ENCODE peak calls at places on chromosomes 3 and 15, in seven cellular contexts. W is cardiac muscle cell, S is tibial artery, H is heart left ventricle, F is body of pancreas, B is astrocyte of the spinal cord, Y is breast epithelium. Z is an unnamed sample.

GRCh38 chr3:4271834-4272233 is 31.3 kb upstream of the SETMAR start:
- DNase-seq in W (peak; percentile 17), S (no peak), F (no peak), B (peak; percentile 52), H (no peak), Y (no peak), Z (peak; percentile 44)

GRCh38 chr3:57152150-57152549 is 13.0 kb downstream of the IL17RD start:
- DNase-seq in Y (no peak), B (peak; percentile 42), F (no peak), W (no peak), H (no peak), S (peak; percentile 26), Z (no peak)

GRCh38 chr3:73611176-73611575 is 13.6 kb downstream of the PDZRN3 start:
- DNase-seq in W (peak; percentile 79), F (no peak), B (no peak), S (no peak), H (no peak), Y (no peak), Z (no peak)

GRCh38 chr3:42014443-42014945 is 52.6 kb upstream of the ULK4 start:
- DNase-seq in F (no peak), H (no peak), Y (no peak), S (no peak), B (peak; percentile 39), W (no peak), Z (no peak)

GRCh38 chr15:68196445-68197169 is 8.5 kb downstream of the CALML4 start:
- DNase-seq in H (no peak), Y (no peak), W (no peak), B (no peak), S (no peak), F (no peak), Z (no peak)

GRCh38 chr3:152376351-152377183 is 107.8 kb downstream of the MBNL1 start:
- DNase-seq in S (no peak), Y (no peak), F (no peak), H (no peak), B (peak; percentile 64), W (peak; percentile 56), Z (no peak)

GRCh38 chr15:42151012-42151615 is 5.3 kb downstream of the PLA2G4F start:
- DNase-seq in F (no peak), S (no peak), H (no peak), Y (no peak), W (no peak), B (no peak), Z (no peak)

GRCh38 chr3:65019412-65020093 is 331.8 kb upstream of the ADAMTS9 start:
- DNase-seq in Y (no peak), F (peak; percentile 23), B (no peak), H (no peak), W (no peak), S (no peak), Z (peak; percentile 15)

GRCh38 chr3:36903119-36903882 is 41.6 kb downstream of the TRANK1 start:
- DNase-seq in Y (no peak), W (peak; percentile 13), F (no peak), B (no peak), S (no peak), H (no peak), Z (no peak)

GRCh38 chr3:127299276-127299675 is 11.4 kb upstream of the PRR20G start:
- DNase-seq in H (no peak), B (no peak), S (peak; percentile 51), Y (no peak), F (no peak), W (no peak), Z (peak; percentile 8)

GRCh38 chr3:196994056-196994455 is 25.4 kb upstream of the PIGZ start:
- DNase-seq in W (no peak), S (no peak), F (no peak), Y (no peak), B (no peak), H (no peak), Z (no peak)

GRCh38 chr3:181629701-181630100 is 82.0 kb upstream of the SOX2 start:
- DNase-seq in B (no peak), Y (no peak), W (peak; percentile 7), H (no peak), F (no peak), S (no peak), Z (no peak)

GRCh38 chr3:16056210-16056607 is 118.3 kb upstream of the GALNT15 start:
- DNase-seq in F (no peak), S (peak; percentile 86), W (peak; percentile 39), H (no peak), Y (no peak), B (peak; percentile 45), Z (peak; percentile 46)

GRCh38 chr15:63501256-63502089 is 2.9 kb upstream of the USP3 start:
- DNase-seq in W (peak; percentile 97), F (peak; percentile 83), S (peak; percentile 86), H (peak; percentile 86), B (peak; percentile 94), Y (peak; percentile 75), Z (peak; percentile 86)

GRCh38 chr3:160755776-160756304 is at the start of gene PPM1L:
- DNase-seq in S (peak; percentile 52), Y (peak; percentile 52), F (peak; percentile 69), H (peak; percentile 71), W (peak; percentile 52), B (peak; percentile 52), Z (peak; percentile 54)

GRCh38 chr3:63855333-63855940 is 8.2 kb downstream of the THOC7 start:
- DNase-seq in Y (no peak), B (no peak), S (no peak), W (no peak), F (no peak), H (no peak), Z (peak; percentile 67)

GRCh38 chr15:63050737-63051700 is 8.5 kb downstream of the TPM1 start:
- DNase-seq in W (peak; percentile 71), Y (no peak), S (no peak), H (no peak), F (no peak), B (peak; percentile 83), Z (no peak)

GRCh38 chr3:98599647-98600411 is 6.4 kb upstream of the CPOX start:
- DNase-seq in H (no peak), S (no peak), Y (no peak), W (no peak), F (no peak), B (no peak), Z (no peak)

GRCh38 chr3:129967761-129968160 is 6.8 kb upstream of the TRH start:
- DNase-seq in W (no peak), H (no peak), Y (no peak), S (no peak), B (no peak), F (no peak), Z (no peak)

GRCh38 chr3:138939563-138940241 is 7.2 kb downstream of the FOXL2 start:
- DNase-seq in Y (no peak), S (no peak), W (no peak), H (no peak), F (no peak), B (no peak), Z (no peak)

GRCh38 chr3:161208931-161209330 is 12.2 kb upstream of the NMD3 start:
- DNase-seq in F (no peak), S (no peak), B (no peak), H (no peak), Y (no peak), W (no peak), Z (no peak)

GRCh38 chr15:67824157-67824899 is 981 bp upstream of the SKOR1 start:
- DNase-seq in S (no peak), B (no peak), W (no peak), Y (peak; percentile 27), F (no peak), H (no peak), Z (no peak)

GRCh38 chr15:87619161-87619960 is 637.2 kb downstream of the NTRK3 start:
- DNase-seq in S (peak; percentile 31), B (peak; percentile 84), H (no peak), F (no peak), Y (no peak), W (peak; percentile 92), Z (no peak)

GRCh38 chr3:43373588-43373935 is 87.2 kb downstream of the SNRK start:
- DNase-seq in S (no peak), Y (no peak), B (peak; percentile 29), W (peak; percentile 47), F (no peak), H (no peak), Z (peak; percentile 16)

GRCh38 chr3:72702390-72702789 is 145.9 kb downstream of the SHQ1 start:
- DNase-seq in W (no peak), H (peak; percentile 20), F (no peak), S (no peak), Y (no peak), B (no peak), Z (no peak)

GRCh38 chr3:186208328-186208989 is 99.6 kb upstream of the ETV5 start:
- DNase-seq in F (no peak), B (no peak), Y (no peak), S (no peak), H (no peak), W (no peak), Z (no peak)
- TF ChIP-seq CTCF in F (peak; percentile 33), B (no peak), Y (no peak), S (no peak), H (no peak), W (no peak), Z (no peak)

DNA sequence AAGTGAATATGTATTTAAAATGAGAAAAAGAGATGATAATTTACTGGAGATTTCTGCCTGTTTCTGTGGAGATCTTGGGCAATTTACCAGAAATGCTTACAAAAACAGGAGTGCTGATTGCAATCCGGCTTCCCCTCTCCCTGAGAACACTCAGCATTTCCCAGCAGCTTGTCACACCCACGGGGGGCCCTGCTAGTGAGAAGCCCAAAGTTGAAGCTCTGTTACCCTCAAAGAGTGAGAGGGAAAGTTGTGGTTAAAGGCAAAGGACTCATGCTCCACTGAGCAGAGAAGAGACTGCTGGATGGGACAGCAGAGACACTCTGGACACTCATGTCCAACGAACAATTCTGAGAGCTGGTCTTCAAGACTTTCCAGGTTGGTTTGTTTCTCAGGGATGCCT is 2.9 kb downstream of the MCTP2 start:
- DNase-seq in W (peak; percentile 30), H (no peak), B (peak; percentile 35), S (no peak), Y (no peak), F (no peak), Z (no peak)
- H3K4me3 ChIP-seq in W (no peak overlapping the region), H (no peak overlapping the region), B (no peak overlapping the region), S (no peak overlapping the region), Y (no peak overlapping the region), F (no peak overlapping the region), Z (no peak overlapping the region)

DNA sequence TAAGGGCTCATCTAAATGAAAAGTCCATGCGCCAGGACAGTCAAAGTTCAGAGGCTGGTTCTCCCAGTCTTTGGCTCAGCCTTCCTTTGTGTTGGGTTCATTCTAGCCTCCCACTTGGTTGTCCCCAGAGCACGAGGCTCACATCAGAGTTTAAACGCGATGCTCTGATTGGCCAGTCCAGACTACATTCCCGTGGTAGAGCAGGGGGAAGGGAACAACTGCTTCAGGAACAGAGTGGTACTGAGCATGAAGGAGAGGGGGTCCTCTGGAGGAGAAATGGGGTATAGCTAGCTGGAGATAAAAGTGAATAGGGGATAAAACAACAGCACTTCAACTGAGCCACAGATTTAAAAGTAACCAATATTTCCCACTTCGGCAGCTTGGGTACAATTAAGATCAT is 32.2 kb downstream of the ANAPC13 start:
- DNase-seq in W (peak; percentile 20), F (no peak), B (no peak), H (no peak), S (no peak), Y (no peak), Z (no peak)
- TF ChIP-seq CTCF in W (peak; percentile 11), F (peak; percentile 8), B (peak; percentile 18), H (peak; percentile 18), S (no peak), Y (no peak), Z (peak; percentile 20)

DNA sequence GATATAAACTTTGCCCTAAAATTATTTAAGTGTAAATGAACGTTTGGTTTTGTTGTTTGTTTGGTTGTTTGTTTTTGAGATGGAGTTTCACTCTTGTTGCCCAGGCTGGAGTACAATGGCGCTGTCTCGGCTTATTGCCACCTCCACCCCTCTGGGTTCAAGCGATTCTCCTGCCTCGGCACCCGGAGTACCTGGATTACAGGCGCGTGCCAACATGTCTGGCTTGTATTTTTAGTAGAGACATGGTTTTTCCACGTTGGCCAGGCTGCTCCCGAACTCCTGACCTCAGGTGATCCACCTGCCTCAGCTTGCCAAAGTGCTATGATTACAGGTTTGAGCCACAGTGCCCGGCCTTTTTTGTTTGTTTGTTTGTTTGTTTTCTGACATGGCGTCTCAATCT is 87.9 kb upstream of the CHD2 start:
- DNase-seq in B (no peak), S (no peak), H (no peak), W (no peak), Y (no peak), F (peak; percentile 28), Z (peak; percentile 22)
- H3K4me3 ChIP-seq in B (no peak overlapping the region), S (no peak overlapping the region), H (peak overlapping the region; percentile 80), W (no peak overlapping the region), Y (no peak overlapping the region), F (no peak overlapping the region), Z (peak overlapping the region; percentile 61)